ENCODE peak calls at places on chromosomes 11 and 22, in four cellular contexts. X is DND-41, G is fibroblast of lung, F is endodermal cell. Y is an unnamed sample. For H3K9me3, the result is how much of the 10 kb centered on the place peaks cover.

GRCh38 chr22:41787331-41787730 is 13.1 kb upstream of the CCDC134 start:
- DNase-seq in X (no peak), G (no peak), F (no peak), Y (no peak)

GRCh38 chr11:8262552-8263108 is 1.0 kb downstream of the LMO1 start:
- DNase-seq in X (no peak), G (peak), F (peak), Y (no peak)

GRCh38 chr11:78694152-78694551 is 119.5 kb upstream of the NARS2 start:
- DNase-seq in X (no peak), G (no peak), F (no peak), Y (no peak)

GRCh38 chr11:114208371-114208770 is 87.8 kb upstream of the NNMT start:
- DNase-seq in X (no peak), G (no peak), F (no peak), Y (no peak)

GRCh38 chr11:124961972-124962609 is 8.1 kb downstream of the CCDC15 start:
- DNase-seq in X (peak), G (peak), F (no peak), Y (peak)

GRCh38 chr22:31734512-31734911 is 15.4 kb downstream of the PRR14L start:
- DNase-seq in X (no peak), G (peak), F (no peak), Y (no peak)

GRCh38 chr22:23722724-23723123 is 28.2 kb downstream of the ZNF70 start:
- DNase-seq in X (no peak), G (no peak), F (no peak), Y (no peak)

GRCh38 chr11:34013893-34014571 is 37.5 kb upstream of the CAPRIN1 start:
- DNase-seq in X (no peak), G (no peak), F (no peak), Y (no peak)

GRCh38 chr22:25176175-25176574 is 23.5 kb upstream of the CRYBB3 start:
- DNase-seq in X (no peak), G (no peak), F (no peak), Y (no peak)

GRCh38 chr11:91421586-91421985 is 803.0 kb upstream of the FAT3 start:
- DNase-seq in X (no peak), G (no peak), F (no peak), Y (no peak)

GRCh38 chr11:9138612-9139579 is 47.5 kb upstream of the SCUBE2 start:
- DNase-seq in X (peak), G (peak), F (no peak), Y (peak)

GRCh38 chr11:123055132-123055924 is 6.6 kb downstream of the HSPA8 start:
- DNase-seq in X (no peak), G (no peak), F (peak), Y (no peak)

GRCh38 chr11:17985517-17985916 is 27.3 kb downstream of the SERGEF start:
- DNase-seq in X (no peak), G (peak), F (no peak), Y (no peak)

GRCh38 chr11:29261831-29262230 is 755.0 kb downstream of the KCNA4 start:
- DNase-seq in X (no peak), G (no peak), F (no peak), Y (no peak)

GRCh38 chr11:68313574-68314202 is 1.3 kb downstream of the LRP5 start:
- DNase-seq in X (peak), G (peak), F (no peak), Y (no peak)

GRCh38 chr11:8301622-8302021 is 37.9 kb upstream of the LMO1 start:
- DNase-seq in X (no peak), G (no peak), F (no peak), Y (no peak)

GRCh38 chr11:88579466-88579865 is 241.9 kb upstream of the CTSC start:
- DNase-seq in X (no peak), G (no peak), F (no peak), Y (no peak)

GRCh38 chr22:46060292-46061123 is 83.5 kb upstream of the WNT7B start:
- DNase-seq in X (no peak), G (peak), F (peak), Y (no peak)

GRCh38 chr22:25582946-25583345 is 18.5 kb downstream of the GRK3 start:
- DNase-seq in X (no peak), G (peak), F (no peak), Y (no peak)

DNA sequence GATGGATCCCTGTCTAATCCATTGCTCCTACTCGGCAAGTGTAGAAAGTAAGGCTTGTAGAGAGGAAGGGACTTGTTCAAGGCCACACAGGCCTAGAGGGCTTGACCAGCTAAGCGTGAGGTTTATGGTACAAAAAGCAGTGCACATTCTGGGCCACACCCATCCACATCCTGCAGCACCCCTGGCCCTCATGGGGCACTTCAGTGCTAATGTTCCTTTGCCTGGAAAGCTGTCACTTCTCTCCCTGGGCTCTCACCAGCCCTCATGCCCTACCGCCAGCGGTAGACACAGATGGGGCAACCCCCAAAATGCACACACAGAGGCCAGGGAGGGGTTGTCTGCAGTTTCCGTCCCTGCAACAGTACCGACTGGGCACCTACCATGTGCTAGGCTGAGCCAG is 7.1 kb upstream of the MGAT3 start:
- DNase-seq in X (no peak), G (no peak), F (no peak), Y (no peak)
- H3K9ac ChIP-seq in X (no peak), G (no peak), F (no peak), Y (no peak)

DNA sequence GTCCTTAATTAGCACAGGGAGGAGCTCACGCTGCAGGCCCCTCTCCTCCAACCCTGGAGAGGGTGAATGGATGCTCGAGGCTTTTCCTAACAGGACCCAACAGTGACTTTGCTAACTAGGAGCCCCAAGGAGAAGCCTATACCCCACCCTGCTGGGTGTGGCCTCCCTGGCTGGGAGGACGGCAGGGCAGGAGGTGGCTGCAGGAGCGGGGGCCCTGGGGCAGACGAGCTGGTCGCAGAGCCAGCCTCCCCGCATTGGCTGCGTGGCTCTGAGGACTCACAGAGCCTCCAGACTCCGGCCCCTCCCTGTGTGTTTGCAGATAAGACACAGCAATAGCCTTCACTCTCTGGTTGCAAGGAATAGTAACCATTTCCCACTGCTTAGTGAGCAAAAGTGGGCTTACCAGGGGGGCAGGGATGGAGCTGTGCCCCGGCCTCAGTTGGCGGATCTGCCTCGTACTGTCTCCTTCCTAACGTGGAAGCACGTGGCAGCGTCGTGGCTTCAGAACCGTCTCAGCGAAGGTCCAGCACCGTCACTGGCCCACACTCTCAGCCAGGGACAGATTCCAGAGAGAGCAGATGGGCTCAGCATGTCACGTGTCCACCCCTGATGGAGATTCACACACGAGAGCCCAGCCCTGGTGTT is 1087.5 kb downstream of the BRD1 start:
- DNase-seq in X (no peak), G (no peak), F (no peak), Y (no peak)
- H3K9me3 ChIP-seq in X (under half), G (under half), F (under half), Y (under half)

DNA sequence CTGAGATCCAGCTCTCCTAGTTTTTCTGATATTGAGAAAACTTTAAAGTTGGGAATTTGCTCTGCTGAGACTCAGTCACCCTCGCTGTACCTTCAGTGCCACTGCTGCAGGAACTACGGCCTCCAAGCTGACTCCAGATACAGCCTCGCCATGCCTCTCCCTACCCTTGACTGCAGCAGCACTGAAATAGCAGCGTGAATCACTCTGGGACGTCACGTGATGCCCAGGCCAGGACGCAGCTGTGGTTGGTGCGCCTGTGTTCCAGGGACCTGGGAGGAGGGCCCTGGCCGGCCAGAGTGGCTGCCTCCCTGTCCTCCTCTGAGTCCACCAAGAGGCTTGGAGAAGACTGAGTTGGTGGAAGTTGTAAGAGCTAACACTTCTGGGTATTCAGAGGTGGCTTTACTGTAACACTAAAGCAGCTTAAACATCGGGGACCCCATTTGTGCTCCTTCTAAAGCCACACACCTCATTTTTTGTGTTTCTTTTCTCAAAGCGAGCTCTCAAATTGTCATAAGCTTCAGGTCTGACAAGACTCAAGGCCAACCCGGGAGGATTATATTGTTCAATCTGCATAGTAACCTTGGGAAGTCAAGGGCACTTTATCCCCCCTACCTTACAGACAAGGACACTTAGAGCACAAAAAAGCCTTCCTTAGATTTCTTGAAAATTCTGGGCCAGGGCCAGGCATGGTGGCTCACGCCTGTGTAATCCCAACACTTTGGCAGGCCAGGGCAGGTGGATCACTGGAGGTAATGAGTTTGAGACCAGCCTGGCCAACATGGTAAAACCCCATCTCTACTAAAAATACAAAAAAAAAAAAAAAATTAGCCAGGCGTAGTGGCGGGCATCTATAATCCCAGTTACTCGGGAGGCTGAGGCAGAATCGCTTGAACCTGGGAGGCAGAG is 4.2 kb upstream of the STIP1 start:
- DNase-seq in X (no peak), G (peak), F (peak), Y (peak)
- H3K9ac ChIP-seq in X (no peak), G (no peak), F (no peak), Y (peak)

DNA sequence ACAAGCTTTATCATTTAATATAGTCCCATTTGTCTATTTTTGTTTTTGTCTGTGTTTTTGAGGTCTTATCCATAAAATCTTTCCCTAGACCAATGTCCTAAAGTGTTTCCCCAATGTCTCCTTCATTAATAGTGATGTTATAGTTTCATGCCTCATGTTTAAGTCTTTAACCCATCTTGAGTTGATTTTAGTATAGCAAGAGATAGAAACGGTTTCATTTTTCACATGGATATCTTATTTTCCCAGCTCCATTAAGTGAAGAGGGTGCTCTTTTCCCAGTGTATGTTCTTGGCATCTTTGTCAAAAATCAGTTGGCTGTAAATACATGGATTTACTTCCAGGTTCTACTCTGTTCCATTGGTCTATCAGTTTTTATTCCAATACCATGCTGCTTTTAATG is 58.2 kb downstream of the KCNQ1OT1 start:
- DNase-seq in X (no peak), G (no peak), F (no peak), Y (no peak)
- H3K9me3 ChIP-seq in X (under half), G (under half), F (half or more), Y (under half)

GRCh38 chr11:64341429-64341828 is 1.4 kb downstream of the CCDC88B start:
- DNase-seq in X (no peak), G (no peak), F (no peak), Y (no peak)

GRCh38 chr11:64337538-64338249 is 2.3 kb upstream of the CCDC88B start:
- DNase-seq in X (no peak), G (no peak), F (no peak), Y (no peak)

GRCh38 chr11:64340671-64341335 is 799 bp downstream of the CCDC88B start:
- DNase-seq in X (peak), G (no peak), F (peak), Y (peak)

GRCh38 chr11:64339754-64340408 is at the start of gene CCDC88B:
- DNase-seq in X (peak), G (no peak), F (no peak), Y (peak)

DNA sequence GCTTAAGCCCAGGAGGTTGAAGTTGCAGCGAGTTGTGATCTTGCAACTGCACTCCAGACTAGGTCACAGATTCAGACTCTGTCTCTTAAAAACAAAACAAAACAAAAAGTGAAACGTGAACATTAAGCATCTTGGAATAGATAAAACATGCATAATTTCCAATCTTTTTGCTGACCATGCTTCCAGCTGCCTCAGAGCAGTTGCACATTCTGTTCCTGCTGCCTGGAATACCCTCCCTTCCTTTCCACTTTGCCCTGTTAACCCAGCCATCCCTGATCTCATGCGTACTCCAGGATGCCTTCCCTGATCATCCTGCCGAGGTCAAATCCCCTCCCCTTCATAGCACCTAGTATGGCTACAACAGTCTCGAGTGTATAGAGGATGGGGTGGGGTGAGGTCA is 685 bp upstream of the CCDC88B start:
- DNase-seq in X (no peak), G (no peak), F (no peak), Y (no peak)
- H3K9ac ChIP-seq in X (no peak), G (no peak), F (no peak), Y (peak)

DNA sequence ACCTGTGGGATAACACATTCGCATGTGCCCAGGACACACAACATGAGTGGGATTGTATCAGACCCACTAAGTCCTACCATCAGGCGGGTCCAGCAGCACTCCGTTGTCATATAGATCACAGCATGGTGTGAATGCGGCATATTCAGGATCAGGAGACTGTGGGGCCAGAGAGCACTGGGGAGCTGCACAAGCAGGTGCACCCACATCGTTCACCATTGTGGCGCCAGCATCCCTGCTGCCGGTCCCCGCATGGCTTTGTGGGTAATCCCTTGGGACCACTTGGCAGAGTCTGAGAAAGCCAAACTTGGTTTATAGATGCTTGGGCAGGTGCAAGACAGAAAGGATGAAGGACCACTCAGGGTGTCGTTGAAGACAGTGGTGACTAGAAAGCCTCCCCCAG is 201.6 kb upstream of the B3GAT1 start:
- DNase-seq in X (peak), G (no peak), F (no peak), Y (no peak)
- H3K9me3 ChIP-seq in X (under half), G (under half), F (under half), Y (under half)

DNA sequence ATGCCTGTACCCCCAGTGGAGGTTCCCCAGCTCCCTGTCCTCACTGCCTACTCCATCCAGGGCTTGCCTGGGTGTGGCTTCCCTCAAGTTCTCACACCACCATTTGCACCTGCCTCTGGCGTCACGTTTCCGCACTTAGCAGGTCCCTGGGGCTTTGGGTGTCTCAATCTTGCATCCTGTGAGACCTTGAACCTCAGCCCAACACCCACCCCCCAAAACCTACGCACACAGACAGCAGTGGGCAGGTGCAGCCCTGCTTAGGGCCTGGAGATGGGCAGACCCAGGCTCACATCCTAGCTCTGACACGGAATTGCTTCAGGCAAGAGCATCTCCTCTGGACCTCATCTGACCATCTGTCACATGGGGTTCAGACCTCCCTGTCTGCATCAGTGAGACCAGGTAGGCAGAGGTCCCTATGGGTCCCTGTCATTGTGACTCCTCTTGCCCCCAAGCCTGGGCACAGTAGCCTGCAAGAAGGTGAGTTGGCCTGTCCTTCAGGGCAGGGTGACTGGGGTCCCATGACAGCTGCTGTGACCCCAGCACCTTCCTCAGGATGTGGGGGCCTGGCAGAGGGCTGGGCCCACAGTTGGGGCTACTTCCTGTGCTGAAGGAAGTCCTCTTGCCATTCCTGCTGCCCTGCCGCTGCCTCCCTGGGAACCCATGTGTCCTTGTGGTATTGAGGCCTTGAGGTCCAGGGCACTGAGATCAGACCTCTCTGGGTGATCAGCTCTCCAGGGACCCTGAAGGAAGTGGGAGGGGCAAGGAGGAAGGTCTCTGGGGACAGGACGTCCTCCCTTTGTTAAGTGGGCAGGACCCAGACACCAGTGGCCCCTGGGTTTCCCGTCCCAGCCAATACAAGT is 2.0 kb downstream of the SIPA1 start:
- DNase-seq in X (peak), G (no peak), F (no peak), Y (no peak)
- H3K9ac ChIP-seq in X (peak), G (no peak), F (no peak), Y (peak)

GRCh38 chr11:44305149-44305642 is 4.7 kb downstream of the ALX4 start:
- DNase-seq in X (no peak), G (no peak), F (no peak), Y (no peak)
- H3K9me3 ChIP-seq in X (under half), G (under half), F (under half), Y (under half)

Y was measured in colonic mucosa.